ENCODE peak calls at places on chromosomes 4 and X, in nine cellular contexts. S, M, K, D, C, X, B, V and T are unnamed samples. For H3K36me3, the result is how much of the 10 kb centered on the place peaks cover.

GRCh38 chr4:89162486-89162885 is 51.2 kb downstream of the TIGD2 start:
- DNase-seq in S (no peak), M (peak), K (no peak), D (no peak), C (no peak), X (no peak), B (no peak), V (no peak), T (no peak)

GRCh38 chr4:95549246-95550138 is 719 bp upstream of the UNC5C start:
- DNase-seq in S (peak), M (peak), K (peak), D (peak), C (peak), X (no peak), B (no peak), V (peak), T (peak)

GRCh38 chrX:42131856-42132255 is 208.5 kb upstream of the CASK start:
- DNase-seq in S (peak), M (no peak), K (peak), D (no peak), C (no peak), X (no peak), B (no peak), V (no peak), T (no peak)

GRCh38 chrX:31508338-31508737 is 436.5 kb upstream of the FTHL17 start:
- DNase-seq in S (peak), M (peak), K (peak), D (no peak), C (no peak), X (no peak), B (no peak), V (peak), T (no peak)

GRCh38 chr4:14792702-14793227 is 209.5 kb upstream of the CPEB2 start:
- DNase-seq in S (no peak), M (no peak), K (no peak), D (no peak), C (no peak), X (no peak), B (no peak), V (no peak), T (no peak)

GRCh38 chrX:103730746-103731508 is 20.2 kb downstream of the TMEM31 start:
- DNase-seq in S (no peak), M (no peak), K (peak), D (no peak), C (peak), X (no peak), B (no peak), V (peak), T (no peak)

GRCh38 chr4:110231869-110232268 is 33.5 kb upstream of the ELOVL6 start:
- DNase-seq in S (no peak), M (peak), K (no peak), D (no peak), C (no peak), X (no peak), B (no peak), V (no peak), T (no peak)

GRCh38 chr4:110007217-110007616 is 94.5 kb downstream of the EGF start:
- DNase-seq in S (peak), M (no peak), K (no peak), D (no peak), C (no peak), X (no peak), B (no peak), V (no peak), T (no peak)

GRCh38 chr4:173998471-173999144 is 284.9 kb downstream of the FBXO8 start:
- DNase-seq in S (no peak), M (no peak), K (no peak), D (no peak), C (no peak), X (no peak), B (no peak), V (no peak), T (no peak)

GRCh38 chr4:138981930-138982390 is 33.6 kb upstream of the NOCT start:
- DNase-seq in S (no peak), M (peak), K (peak), D (no peak), C (no peak), X (no peak), B (no peak), V (peak), T (no peak)

GRCh38 chrX:134570899-134571298 is 87.4 kb downstream of the PLAC1 start:
- DNase-seq in S (no peak), M (no peak), K (no peak), D (no peak), C (no peak), X (peak), B (no peak), V (peak), T (no peak)

GRCh38 chrX:16479206-16479869 is 170.6 kb upstream of the S100G start:
- DNase-seq in S (peak), M (peak), K (peak), D (no peak), C (no peak), X (no peak), B (no peak), V (peak), T (no peak)

GRCh38 chrX:554271-554670 is 76.3 kb upstream of the SHOX start:
- DNase-seq in S (no peak), M (no peak), K (no peak), D (no peak), C (no peak), X (no peak), B (no peak), V (no peak), T (no peak)

GRCh38 chr4:52192697-52193096 is 141.6 kb downstream of the SPATA18 start:
- DNase-seq in S (no peak), M (no peak), K (peak), D (no peak), C (no peak), X (no peak), B (no peak), V (no peak), T (no peak)

GRCh38 chr4:42568610-42569207 is 88.2 kb downstream of the ATP8A1 start:
- DNase-seq in S (peak), M (peak), K (peak), D (peak), C (no peak), X (peak), B (peak), V (peak), T (peak)

GRCh38 chr4:48403358-48403757 is 62.0 kb downstream of the SLAIN2 start:
- DNase-seq in S (no peak), M (no peak), K (no peak), D (no peak), C (no peak), X (no peak), B (no peak), V (no peak), T (no peak)

GRCh38 chr4:63728480-63729177 is 680.6 kb downstream of the TECRL start:
- DNase-seq in S (no peak), M (no peak), K (no peak), D (no peak), C (no peak), X (no peak), B (no peak), V (no peak), T (no peak)

GRCh38 chr4:140343303-140343702 is 30.1 kb upstream of the SCOC start:
- DNase-seq in S (peak), M (peak), K (no peak), D (no peak), C (no peak), X (no peak), B (peak), V (no peak), T (peak)

GRCh38 chrX:132086717-132087116 is 41.1 kb downstream of the FRMD7 start:
- DNase-seq in S (no peak), M (no peak), K (peak), D (no peak), C (no peak), X (no peak), B (no peak), V (peak), T (no peak)

GRCh38 chr4:140238353-140239041 is 84.5 kb upstream of the MAML3 start:
- DNase-seq in S (peak), M (peak), K (peak), D (peak), C (peak), X (no peak), B (no peak), V (no peak), T (peak)

GRCh38 chr4:82661601-82662000 is 99.8 kb upstream of the TMEM150C start:
- DNase-seq in S (no peak), M (no peak), K (no peak), D (no peak), C (no peak), X (no peak), B (no peak), V (no peak), T (no peak)

GRCh38 chrX:45860450-45860849 is 659.8 kb upstream of the DIPK2B start:
- DNase-seq in S (no peak), M (no peak), K (no peak), D (no peak), C (no peak), X (no peak), B (no peak), V (no peak), T (no peak)

GRCh38 chr4:19945979-19946380 is 305.7 kb upstream of the SLIT2 start:
- DNase-seq in S (no peak), M (peak), K (peak), D (no peak), C (no peak), X (no peak), B (peak), V (peak), T (no peak)

GRCh38 chrX:120299928-120300327 is 11.3 kb downstream of the TMEM255A start:
- DNase-seq in S (no peak), M (no peak), K (no peak), D (no peak), C (no peak), X (no peak), B (no peak), V (no peak), T (no peak)

GRCh38 chrX:150482537-150483217 is 85.7 kb upstream of the MTM1 start:
- DNase-seq in S (no peak), M (peak), K (peak), D (no peak), C (no peak), X (no peak), B (peak), V (peak), T (peak)

GRCh38 chr4:184688447-184688846 is 38.9 kb downstream of the PRIMPOL start:
- DNase-seq in S (no peak), M (peak), K (peak), D (no peak), C (no peak), X (no peak), B (peak), V (peak), T (no peak)

GRCh38 chrX:127879585-127879984 is 172.6 kb downstream of the ACTRT1 start:
- DNase-seq in S (no peak), M (no peak), K (no peak), D (no peak), C (no peak), X (no peak), B (no peak), V (no peak), T (no peak)

GRCh38 chrX:135213200-135213844 is 38.5 kb upstream of the ETDA start:
- DNase-seq in S (no peak), M (no peak), K (no peak), D (no peak), C (no peak), X (no peak), B (no peak), V (no peak), T (no peak)

GRCh38 chr4:68613752-68614151 is 37.6 kb upstream of the UGT2B17 start:
- DNase-seq in S (no peak), M (no peak), K (no peak), D (no peak), C (no peak), X (no peak), B (no peak), V (no peak), T (no peak)

GRCh38 chr4:140213736-140214135 is 59.8 kb upstream of the MAML3 start:
- DNase-seq in S (no peak), M (peak), K (peak), D (no peak), C (no peak), X (no peak), B (no peak), V (peak), T (no peak)

GRCh38 chrX:69097451-69098236 is 67.6 kb downstream of the PJA1 start:
- DNase-seq in S (no peak), M (peak), K (no peak), D (no peak), C (no peak), X (no peak), B (no peak), V (no peak), T (no peak)

GRCh38 chr4:114597410-114598115 is 1.0 kb upstream of the UGT8 start:
- DNase-seq in S (peak), M (no peak), K (no peak), D (no peak), C (no peak), X (no peak), B (no peak), V (no peak), T (peak)

GRCh38 chr4:113781439-113782040 is 20.0 kb upstream of the CAMK2D start:
- DNase-seq in S (peak), M (peak), K (peak), D (no peak), C (no peak), X (peak), B (no peak), V (peak), T (no peak)

GRCh38 chr4:182405087-182405486 is 161.9 kb downstream of the TENM3 start:
- DNase-seq in S (no peak), M (no peak), K (no peak), D (no peak), C (no peak), X (no peak), B (no peak), V (no peak), T (no peak)

GRCh38 chr4:155602351-155603140 is 64.1 kb upstream of the GUCY1A1 start:
- DNase-seq in S (no peak), M (no peak), K (no peak), D (no peak), C (no peak), X (no peak), B (no peak), V (peak), T (no peak)

GRCh38 chr4:108963910-108964309 is 201.1 kb upstream of the ETNPPL start:
- DNase-seq in S (no peak), M (no peak), K (no peak), D (no peak), C (no peak), X (no peak), B (no peak), V (no peak), T (no peak)

GRCh38 chrX:100413231-100413630 is 3.2 kb upstream of the PCDH19 start:
- DNase-seq in S (peak), M (peak), K (peak), D (peak), C (peak), X (peak), B (no peak), V (peak), T (no peak)

GRCh38 chr4:89617256-89617655 is 219.7 kb downstream of the SNCA start:
- DNase-seq in S (no peak), M (no peak), K (peak), D (no peak), C (no peak), X (no peak), B (no peak), V (no peak), T (no peak)

GRCh38 chr4:56914336-56914735 is 6.6 kb downstream of the REST start:
- DNase-seq in S (no peak), M (no peak), K (no peak), D (no peak), C (no peak), X (no peak), B (no peak), V (no peak), T (no peak)
- H3K36me3 ChIP-seq in S (under half), M (under half), K (under half), D (under half), C (under half), X (under half), B (under half), V (under half), T (under half)

DNA sequence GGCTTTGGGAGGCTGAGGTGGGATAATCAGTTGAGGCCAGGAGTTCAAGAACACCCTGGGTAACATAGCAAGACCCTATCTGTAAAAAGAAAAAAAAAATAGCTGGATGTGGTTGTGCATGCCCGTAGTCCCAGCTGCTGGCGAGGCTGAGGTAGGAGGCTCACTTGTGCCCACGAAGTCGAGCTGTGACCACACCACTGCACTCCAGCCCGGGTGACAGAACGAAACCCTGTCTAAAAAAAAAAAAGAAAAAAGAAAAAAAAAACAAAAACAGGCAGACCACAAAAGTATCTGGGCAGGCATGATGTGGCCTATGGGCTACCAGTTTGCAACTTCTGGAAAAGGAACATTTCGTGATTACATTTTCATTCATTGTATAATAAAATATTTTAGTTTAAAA is 38.1 kb upstream of the RASGEF1B start:
- DNase-seq in S (no peak), M (no peak), K (no peak), D (no peak), C (no peak), X (peak), B (no peak), V (no peak), T (no peak)
- H3K27ac ChIP-seq in S (no peak), M (no peak), K (no peak), D (no peak), C (no peak), X (peak), B (no peak), V (no peak), T (no peak)

DNA sequence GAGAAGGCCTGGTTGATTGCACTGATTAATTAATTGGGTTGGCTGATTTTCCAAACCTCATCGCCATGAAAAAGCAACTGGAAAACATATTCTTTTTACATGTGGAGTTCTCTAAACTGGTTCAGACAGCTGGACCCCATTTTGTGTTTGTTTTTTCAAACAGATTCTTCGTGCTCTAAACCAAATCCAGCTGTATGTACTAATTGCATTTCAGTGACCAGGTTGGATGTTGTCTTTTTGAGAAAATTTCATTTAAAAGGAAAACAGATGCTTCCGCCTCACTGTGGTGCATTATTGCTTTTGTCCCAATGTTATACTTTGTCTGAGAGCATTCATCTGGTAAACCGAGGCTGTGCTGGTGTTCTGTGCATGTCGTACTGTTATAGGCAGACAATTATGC is 67.8 kb upstream of the LNX1 start:
- DNase-seq in S (no peak), M (no peak), K (no peak), D (no peak), C (no peak), X (no peak), B (no peak), V (no peak), T (no peak)
- H3K36me3 ChIP-seq in S (under half), M (under half), K (under half), D (under half), C (under half), X (under half), B (under half), V (under half), T (under half)

GRCh38 chr4:5044341-5044740 is 6.9 kb upstream of the STK32B start:
- DNase-seq in S (no peak), M (no peak), K (no peak), D (no peak), C (no peak), X (no peak), B (no peak), V (no peak), T (no peak)
- H3K27ac ChIP-seq in S (no peak), M (no peak), K (no peak), D (no peak), C (no peak), X (no peak), B (no peak), V (no peak), T (no peak)

DNA sequence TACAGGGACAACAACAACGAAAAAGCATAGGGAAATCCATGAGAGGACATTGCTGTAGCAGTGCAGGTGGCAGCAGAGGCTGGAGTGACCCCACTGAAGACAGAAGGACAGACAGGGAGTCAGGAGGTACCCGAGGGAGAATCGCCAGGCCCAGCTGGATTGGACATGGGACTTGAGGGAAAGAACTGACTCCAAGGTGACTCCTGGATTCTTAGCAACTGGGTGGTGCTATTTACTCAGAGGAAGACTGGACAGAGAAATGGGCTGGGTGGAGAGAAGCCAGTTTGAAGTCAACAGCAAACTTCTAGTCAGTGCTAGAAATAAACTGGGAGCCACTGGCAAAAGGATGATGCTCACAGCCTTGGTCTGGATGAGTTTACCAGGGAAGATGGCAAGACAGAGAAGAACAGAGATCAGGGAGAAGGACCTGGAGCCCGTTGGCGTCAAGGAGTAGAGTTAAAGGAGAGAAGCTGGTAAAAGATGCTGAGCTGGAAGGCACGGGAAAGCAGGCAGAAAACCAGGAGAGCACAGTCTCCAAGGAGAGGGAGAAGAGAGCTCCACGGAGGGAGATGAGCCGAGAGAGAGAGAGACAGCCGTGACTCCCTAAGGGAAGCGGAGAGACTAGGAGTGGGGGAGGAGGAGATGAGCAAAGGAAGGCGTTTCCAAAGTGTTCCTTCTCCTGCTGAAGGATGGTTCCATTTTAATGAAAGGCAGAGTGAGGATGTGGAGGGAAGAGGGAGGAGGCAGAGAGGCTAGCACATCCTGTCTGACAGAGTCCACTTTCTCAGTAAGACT is 119.4 kb downstream of the AFAP1 start:
- DNase-seq in S (no peak), M (no peak), K (peak), D (no peak), C (no peak), X (no peak), B (no peak), V (no peak), T (no peak)
- H3K36me3 ChIP-seq in S (under half), M (under half), K (under half), D (under half), C (under half), X (under half), B (under half), V (under half), T (under half)

GRCh38 chr4:99027304-99027703 is 31.8 kb downstream of the METAP1 start:
- DNase-seq in S (no peak), M (no peak), K (no peak), D (no peak), C (no peak), X (no peak), B (no peak), V (no peak), T (no peak)

GRCh38 chr4:99033956-99034355 is 38.4 kb downstream of the METAP1 start:
- DNase-seq in S (no peak), M (no peak), K (no peak), D (no peak), C (no peak), X (no peak), B (no peak), V (no peak), T (no peak)

GRCh38 chr4:99028187-99028586 is 32.7 kb downstream of the METAP1 start:
- DNase-seq in S (peak), M (no peak), K (peak), D (no peak), C (no peak), X (no peak), B (no peak), V (no peak), T (no peak)

GRCh38 chr4:99029018-99029735 is 33.7 kb downstream of the METAP1 start:
- DNase-seq in S (no peak), M (no peak), K (peak), D (no peak), C (no peak), X (no peak), B (no peak), V (no peak), T (no peak)

GRCh38 chr4:99029852-99030251 is 34.3 kb downstream of the METAP1 start:
- DNase-seq in S (no peak), M (no peak), K (no peak), D (no peak), C (no peak), X (no peak), B (no peak), V (no peak), T (no peak)
- H3K27ac ChIP-seq in S (no peak), M (no peak), K (no peak), D (no peak), C (no peak), X (no peak), B (no peak), V (peak), T (no peak)

DNA sequence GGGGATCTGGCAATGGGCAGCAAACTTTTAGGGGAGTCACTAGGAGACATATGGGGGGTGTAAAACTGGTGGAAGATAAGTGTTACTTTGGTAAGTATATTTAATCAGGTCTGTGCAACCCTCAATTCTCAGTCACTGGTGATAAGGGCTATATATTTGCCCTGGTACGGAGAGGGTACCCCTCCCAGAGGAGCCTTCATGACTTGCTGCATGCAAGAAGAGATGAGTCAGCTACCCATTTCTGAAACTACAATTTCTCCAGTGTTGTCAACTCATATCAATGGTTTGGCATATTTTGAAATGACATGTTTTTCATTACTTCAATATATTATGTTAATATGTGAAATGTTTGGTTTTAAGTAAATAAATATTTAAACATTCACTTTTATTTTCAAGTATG is 14.3 kb downstream of the SMARCAD1 start:
- DNase-seq in S (no peak), M (no peak), K (no peak), D (no peak), C (no peak), X (no peak), B (no peak), V (no peak), T (no peak)
- H3K36me3 ChIP-seq in S (under half), M (under half), K (under half), D (under half), C (under half), X (under half), B (under half), V (half or more), T (under half)